ENCODE peak calls at places on chromosomes 11 and 22, in five cellular contexts. G is HuH-7, S is ACHN, U is LHCN-M2, Y is midbrain. B is an unnamed sample.

GRCh38 chr11:45333506-45333971 is 47.4 kb upstream of the SYT13 start:
- DNase-seq in G (peak), S (no peak), U (peak), Y (no peak), B (peak)

GRCh38 chr11:96567193-96567592 is 177.4 kb downstream of the JRKL start:
- DNase-seq in G (no peak), S (no peak), U (peak), Y (no peak), B (peak)

GRCh38 chr11:67352546-67353316 is 615 bp downstream of the POLD4 start:
- DNase-seq in G (no peak), S (no peak), U (peak), Y (no peak), B (peak)

GRCh38 chr11:316031-316701 is 2.3 kb downstream of the IFITM1 start:
- DNase-seq in G (no peak), S (no peak), U (no peak), Y (no peak), B (no peak)

GRCh38 chr11:92834296-92835020 is 135.0 kb upstream of the MTNR1B start:
- DNase-seq in G (no peak), S (no peak), U (no peak), Y (no peak), B (no peak)

GRCh38 chr11:91104237-91104636 is 881.4 kb upstream of the CHORDC1 start:
- DNase-seq in G (no peak), S (peak), U (peak), Y (no peak), B (peak)

GRCh38 chr22:43100223-43100622 is 10.3 kb upstream of the BIK start:
- DNase-seq in G (no peak), S (no peak), U (no peak), Y (no peak), B (peak)

GRCh38 chr11:1384206-1384965 is 5.3 kb upstream of the BRSK2 start:
- DNase-seq in G (no peak), S (no peak), U (no peak), Y (no peak), B (no peak)